ENCODE peak calls at places on chromosomes 4 and X, in five cellular contexts. L is AG04449; S is PC-3; J is left cardiac atrium; U is CD4-positive, alpha-beta T cell. H is an unnamed sample.

GRCh38 chrX:69107231-69107739 is 58.0 kb downstream of the PJA1 start:
- DNase-seq in S (peak), L (no peak), U (no peak), J (no peak), H (no peak)

GRCh38 chr4:4627906-4628305 is 86.1 kb upstream of the STX18 start:
- DNase-seq in U (no peak), J (no peak), S (no peak), L (no peak), H (no peak)

GRCh38 chrX:38055170-38055847 is 49.0 kb downstream of the SYTL5 start:
- DNase-seq in L (no peak), U (no peak), J (no peak), S (peak), H (no peak)

GRCh38 chrX:118655561-118656246 is 71.7 kb upstream of the IL13RA1 start:
- DNase-seq in U (no peak), J (no peak), L (no peak), S (peak), H (no peak)

GRCh38 chr4:53818112-53818511 is 226.8 kb upstream of the LNX1 start:
- DNase-seq in S (no peak), J (no peak), U (no peak), L (no peak), H (no peak)

GRCh38 chrX:110415440-110416167 is 57.0 kb downstream of the RTL9 start:
- DNase-seq in S (peak), J (no peak), U (no peak), L (no peak), H (no peak)

GRCh38 chrX:47093248-47093647 is 15.0 kb downstream of the RGN start:
- DNase-seq in S (peak), L (no peak), U (no peak), J (no peak), H (no peak)

GRCh38 chr4:120055795-120056194 is 10.9 kb downstream of the MAD2L1 start:
- DNase-seq in U (no peak), L (no peak), S (no peak), J (no peak), H (no peak)

GRCh38 chr4:147927377-147928137 is 195.7 kb downstream of the ARHGAP10 start:
- DNase-seq in U (no peak), J (peak), S (peak), L (no peak), H (no peak)

H was measured in heart left ventricle.